ENCODE peak calls at places on chromosome 13, in four cellular contexts. W, T, M and V are unnamed samples.
A peak's percentile ranks its signal among the peaks of the same experiment; 100 is the strongest.

GRCh38 chr13:30998548-30999140 is 66.2 kb downstream of the TEX26 start:
- DNase-seq in W (no peak), T (no peak), M (no peak), V (no peak)

GRCh38 chr13:95704510-95704909 is 27.6 kb downstream of the DNAJC3 start:
- DNase-seq in W (peak; percentile 22), T (peak; percentile 14), M (no peak), V (no peak)

GRCh38 chr13:94708031-94708571 is 4.2 kb downstream of the SOX21 start:
- DNase-seq in W (no peak), T (no peak), M (no peak), V (peak; percentile 59)

GRCh38 chr13:112892759-112893569 is 76.0 kb upstream of the MCF2L start:
- DNase-seq in W (no peak), T (no peak), M (peak; percentile 83), V (no peak)

GRCh38 chr13:33743438-33744368 is 74.2 kb upstream of the RFC3 start:
- DNase-seq in W (no peak), T (no peak), M (peak; percentile 10), V (no peak)

GRCh38 chr13:95404141-95404882 is 103.1 kb upstream of the ABCC4 start:
- DNase-seq in W (peak; percentile 75), T (peak; percentile 80), M (peak; percentile 51), V (peak; percentile 90)

GRCh38 chr13:99303863-99304521 is 3.2 kb downstream of the GPR183 start:
- DNase-seq in W (no peak), T (no peak), M (no peak), V (no peak)

GRCh38 chr13:51370116-51370515 is 30.6 kb downstream of the SERPINE3 start:
- DNase-seq in W (no peak), T (no peak), M (no peak), V (no peak)

GRCh38 chr13:97499181-97499580 is 65.2 kb downstream of the RAP2A start:
- DNase-seq in W (no peak), T (no peak), M (no peak), V (no peak)

GRCh38 chr13:49904729-49905456 is 31.2 kb downstream of the SPRYD7 start:
- DNase-seq in W (no peak), T (no peak), M (no peak), V (no peak)

GRCh38 chr13:75749407-75749806 is 113.3 kb downstream of the LMO7 start:
- DNase-seq in W (no peak), T (no peak), M (no peak), V (no peak)

GRCh38 chr13:43307921-43308433 is 284.6 kb downstream of the DNAJC15 start:
- DNase-seq in W (peak; percentile 37), T (no peak), M (peak; percentile 86), V (no peak)
- TF ChIP-seq NR3C1 in W (no peak), T (no peak), M (no peak), V (no peak)

DNA sequence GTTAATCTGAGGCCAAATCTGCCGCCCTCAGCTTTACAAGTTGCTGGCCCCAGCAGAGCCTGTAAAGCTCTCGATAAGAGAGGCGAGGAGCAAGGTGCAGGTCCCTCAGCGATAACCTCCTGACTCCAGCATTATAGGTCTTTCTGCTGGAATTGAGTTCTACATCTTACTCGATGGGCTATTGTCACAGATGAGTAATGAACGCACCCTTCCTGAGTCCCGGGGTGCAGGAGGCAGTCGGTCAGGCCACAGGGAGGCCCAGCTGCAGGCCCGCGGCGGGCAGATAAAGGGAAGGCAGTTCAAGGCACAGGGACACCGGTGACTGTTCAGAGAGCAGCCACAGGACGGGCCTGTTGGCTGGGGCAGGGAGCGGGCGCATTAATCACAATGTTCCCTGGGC is 157.6 kb upstream of the OBI1 start:
- DNase-seq in W (no peak), T (no peak), M (no peak), V (peak; percentile 12)
- TF ChIP-seq JUN in W (no peak), T (no peak), M (no peak), V (no peak)

DNA sequence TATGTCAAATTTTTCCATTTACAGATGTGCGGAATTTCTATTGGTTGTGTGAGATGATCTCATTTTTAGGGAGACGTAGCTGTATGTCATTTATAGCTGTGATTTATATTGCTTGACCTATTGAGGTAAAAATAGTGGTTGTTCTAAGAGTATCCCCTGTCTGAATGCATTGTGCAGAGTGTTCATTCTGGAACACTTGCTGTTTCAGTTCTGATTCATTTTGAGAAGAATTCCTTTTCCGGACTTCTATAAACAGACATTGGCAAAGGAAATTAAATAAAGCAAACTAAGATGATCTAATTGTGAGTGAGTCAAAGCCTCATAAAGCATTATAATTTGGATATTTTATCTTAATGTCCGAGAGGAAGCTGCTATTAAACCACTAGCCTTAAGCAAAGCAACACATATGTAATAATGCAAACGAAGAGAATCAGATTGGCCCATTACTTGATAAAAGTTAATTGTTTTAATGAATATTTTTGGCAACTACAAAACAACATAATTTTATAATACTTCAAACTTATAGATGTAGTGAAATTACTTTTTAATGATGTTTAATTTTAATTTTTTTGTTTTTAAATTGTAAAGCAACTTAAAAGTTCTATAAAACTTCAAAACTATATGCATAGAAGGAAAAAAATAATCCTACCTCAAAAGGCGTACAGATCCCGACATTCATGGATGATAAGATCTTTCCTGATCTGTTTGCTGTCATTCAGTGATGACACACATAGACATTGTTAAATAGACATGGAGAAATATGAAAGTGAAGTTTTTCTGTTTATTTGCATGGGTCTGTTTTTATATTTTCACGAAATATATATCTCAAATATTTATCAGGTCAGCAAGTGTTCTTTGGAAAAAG is 942.6 kb upstream of the SLC10A2 start:
- DNase-seq in W (no peak), T (no peak), M (no peak), V (no peak)
- TF ChIP-seq NR3C1 in W (no peak), T (no peak), M (no peak), V (no peak)

DNA sequence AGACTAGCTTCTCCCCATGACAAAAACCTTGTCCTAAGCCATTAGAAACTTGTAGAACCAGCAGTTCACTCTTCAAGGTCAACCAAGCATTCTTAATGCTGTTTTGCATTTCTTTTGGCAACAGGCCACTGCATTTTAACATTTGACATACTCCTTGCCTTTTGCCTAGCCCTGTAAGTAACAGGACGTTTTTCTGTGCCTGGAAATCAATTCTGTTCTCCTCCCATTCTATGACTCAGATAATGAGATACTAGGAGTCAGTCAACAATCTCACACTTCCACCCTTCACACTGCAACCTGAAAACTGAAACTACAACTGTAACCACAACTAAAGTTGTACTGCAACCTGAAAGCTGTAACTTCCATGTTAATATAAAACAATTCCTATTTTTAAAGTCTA is 268.7 kb downstream of the MZT1 start:
- DNase-seq in W (no peak), T (no peak), M (no peak), V (no peak)
- TF ChIP-seq JUN in W (no peak), T (no peak), M (no peak), V (no peak)

GRCh38 chr13:42022796-42023493 is 25.5 kb upstream of the DGKH start:
- DNase-seq in W (no peak), T (no peak), M (no peak), V (no peak)

GRCh38 chr13:42027286-42027685 is 21.2 kb upstream of the DGKH start:
- DNase-seq in W (no peak), T (no peak), M (no peak), V (no peak)

DNA sequence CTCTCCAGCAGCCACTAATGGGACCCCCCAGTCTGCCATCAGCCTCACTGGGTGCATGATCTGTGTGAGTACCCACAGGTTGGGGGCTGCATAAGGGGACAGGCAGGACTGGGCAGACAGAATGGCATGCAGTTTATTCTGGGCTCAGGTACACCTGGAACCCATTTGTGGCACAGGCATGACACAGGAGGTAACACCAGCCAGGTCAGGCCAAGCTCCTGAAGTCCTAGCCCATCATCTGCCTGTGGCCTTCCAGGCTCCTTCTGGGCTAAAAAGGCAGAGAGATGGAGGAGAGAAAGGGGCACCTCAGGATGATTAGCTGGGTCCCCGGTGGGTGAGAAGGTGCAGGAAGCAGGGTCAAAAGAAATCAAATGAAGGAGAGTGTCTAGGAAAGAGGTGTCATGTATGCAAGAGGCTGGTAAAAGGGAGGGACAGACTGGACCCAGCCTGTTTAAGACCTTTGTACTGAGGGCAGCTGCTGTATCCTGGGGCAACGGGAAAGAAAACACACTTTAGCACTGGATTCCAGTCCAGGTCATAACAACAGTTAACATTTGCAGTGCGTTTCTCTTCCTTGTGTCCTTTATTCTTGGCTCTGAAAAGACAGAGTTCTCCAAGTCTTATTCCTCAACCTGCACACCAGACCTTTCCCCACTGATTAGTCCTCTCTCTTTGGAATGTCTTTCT is 20.2 kb upstream of the DGKH start:
- DNase-seq in W (peak; percentile 53), T (no peak), M (peak; percentile 68), V (no peak)
- TF ChIP-seq NR3C1 in W (no peak), T (no peak), M (no peak), V (no peak)

GRCh38 chr13:114016321-114017027 is 42.6 kb upstream of the C13orf46 start:
- DNase-seq in W (no peak), T (no peak), M (no peak), V (no peak)

GRCh38 chr13:114013952-114014629 is 40.2 kb upstream of the C13orf46 start:
- DNase-seq in W (no peak), T (no peak), M (no peak), V (no peak)

GRCh38 chr13:114015111-114015551 is 41.3 kb upstream of the C13orf46 start:
- DNase-seq in W (no peak), T (no peak), M (no peak), V (no peak)

GRCh38 chr13:114017028-114017630 is 43.3 kb upstream of the C13orf46 start:
- DNase-seq in W (no peak), T (no peak), M (no peak), V (peak; percentile 55)

GRCh38 chr13:114015608-114016295 is 41.9 kb upstream of the C13orf46 start:
- DNase-seq in W (no peak), T (no peak), M (no peak), V (no peak)
- TF ChIP-seq JUN in W (no peak), T (no peak), M (no peak), V (no peak)